ENCODE peak calls at places on chromosomes 2 and 18, in five cellular contexts. One of them, this sample, is unnamed.
A peak's percentile ranks its signal among the peaks of the same experiment; 100 is the strongest.

GRCh38 chr18:75478996-75479870 is 51.7 kb upstream of the SMIM21 start:
- DNase-seq in HCT116: peak; percentile 51
- DNase-seq in transverse colon: no peak
- DNase-seq in left ventricle myocardium inferior: no peak
- DNase-seq in astrocyte: peak; percentile 37
- DNase-seq in this sample: no peak

GRCh38 chr2:28906376-28906775 is 11.9 kb downstream of the WDR43 start:
- DNase-seq in HCT116: no peak
- DNase-seq in transverse colon: no peak
- DNase-seq in left ventricle myocardium inferior: no peak
- DNase-seq in astrocyte: no peak
- DNase-seq in this sample: no peak

GRCh38 chr2:207142461-207142860 is 23.3 kb downstream of the KLF7 start:
- DNase-seq in HCT116: no peak
- DNase-seq in transverse colon: no peak
- DNase-seq in left ventricle myocardium inferior: no peak
- DNase-seq in astrocyte: no peak
- DNase-seq in this sample: no peak

GRCh38 chr2:157898591-157898996 is 22.5 kb upstream of the ACVR1 start:
- DNase-seq in HCT116: peak; percentile 56
- DNase-seq in transverse colon: no peak
- DNase-seq in left ventricle myocardium inferior: no peak
- DNase-seq in astrocyte: peak; percentile 95
- DNase-seq in this sample: no peak

GRCh38 chr18:37489998-37490397 is 75.6 kb downstream of the CELF4 start:
- DNase-seq in HCT116: no peak
- DNase-seq in transverse colon: no peak
- DNase-seq in left ventricle myocardium inferior: no peak
- DNase-seq in astrocyte: no peak
- DNase-seq in this sample: no peak

GRCh38 chr2:175233135-175233719 is 51.7 kb upstream of the ATP5MC3 start:
- DNase-seq in HCT116: no peak
- DNase-seq in transverse colon: no peak
- DNase-seq in left ventricle myocardium inferior: no peak
- DNase-seq in astrocyte: peak; percentile 49
- DNase-seq in this sample: no peak

GRCh38 chr2:60706021-60706420 is 50.0 kb upstream of the PAPOLG start:
- DNase-seq in HCT116: no peak
- DNase-seq in transverse colon: no peak
- DNase-seq in left ventricle myocardium inferior: no peak
- DNase-seq in astrocyte: peak; percentile 78
- DNase-seq in this sample: no peak

GRCh38 chr2:205686231-205687017 is 4.1 kb downstream of the NRP2 start:
- DNase-seq in HCT116: no peak
- DNase-seq in transverse colon: no peak
- DNase-seq in left ventricle myocardium inferior: no peak
- DNase-seq in astrocyte: no peak
- DNase-seq in this sample: no peak

GRCh38 chr2:163465440-163465839 is 270.4 kb downstream of the FIGN start:
- DNase-seq in HCT116: no peak
- DNase-seq in transverse colon: no peak
- DNase-seq in left ventricle myocardium inferior: no peak
- DNase-seq in astrocyte: no peak
- DNase-seq in this sample: no peak

GRCh38 chr2:3692375-3692774 is 11.0 kb upstream of the DCDC2C start:
- DNase-seq in HCT116: peak; percentile 51
- DNase-seq in transverse colon: no peak
- DNase-seq in left ventricle myocardium inferior: no peak
- DNase-seq in astrocyte: no peak
- DNase-seq in this sample: no peak

GRCh38 chr2:168189835-168190426 is 57.5 kb downstream of the STK39 start:
- DNase-seq in HCT116: peak; percentile 76
- DNase-seq in transverse colon: peak; percentile 35
- DNase-seq in left ventricle myocardium inferior: no peak
- DNase-seq in astrocyte: peak; percentile 83
- DNase-seq in this sample: no peak

GRCh38 chr18:57441395-57441794 is 6.2 kb downstream of the ONECUT2 start:
- DNase-seq in HCT116: no peak
- DNase-seq in transverse colon: no peak
- DNase-seq in left ventricle myocardium inferior: no peak
- DNase-seq in astrocyte: peak; percentile 10
- DNase-seq in this sample: no peak

DNA sequence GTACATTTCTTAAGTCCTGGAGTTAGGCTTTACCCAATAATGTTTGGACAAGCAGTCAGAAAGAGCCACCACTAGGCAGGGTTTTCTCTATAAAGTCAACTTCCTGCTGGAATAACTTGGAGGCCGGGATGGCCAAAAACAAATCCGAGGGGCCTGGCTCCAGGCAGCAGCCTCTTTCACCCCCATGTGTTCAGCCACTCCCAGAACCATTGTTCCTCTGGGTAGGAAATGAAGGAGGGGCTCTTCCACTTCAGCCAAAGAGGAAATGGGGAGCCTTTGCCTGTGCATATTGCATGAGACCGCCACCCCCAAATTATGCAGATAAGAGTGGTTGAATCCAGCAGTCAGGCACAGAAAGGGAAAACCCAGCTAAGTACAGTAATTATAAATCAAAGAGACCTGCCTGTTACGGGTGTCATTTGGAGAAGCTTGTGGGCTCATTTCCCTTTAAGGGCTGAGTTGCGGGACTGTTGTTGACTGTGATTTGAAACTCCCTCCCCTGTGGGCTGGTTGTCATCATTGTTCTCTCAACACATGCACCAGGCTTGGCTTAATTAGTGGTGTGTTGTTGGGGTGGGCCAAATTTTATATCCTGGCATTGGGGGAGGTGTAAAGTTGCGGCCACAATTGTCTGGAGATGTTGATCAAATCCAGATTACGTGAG is 212.8 kb upstream of the SOX11 start:
- DNase-seq in HCT116: no peak
- DNase-seq in transverse colon: no peak
- DNase-seq in left ventricle myocardium inferior: no peak
- DNase-seq in astrocyte: no peak
- DNase-seq in this sample: no peak
- H3K27ac ChIP-seq in HCT116: no peak overlapping the region
- H3K27ac ChIP-seq in transverse colon: no peak overlapping the region
- H3K27ac ChIP-seq in left ventricle myocardium inferior: peak overlapping the region; percentile 56
- H3K27ac ChIP-seq in astrocyte: no peak overlapping the region
- H3K27ac ChIP-seq in this sample: no peak overlapping the region

DNA sequence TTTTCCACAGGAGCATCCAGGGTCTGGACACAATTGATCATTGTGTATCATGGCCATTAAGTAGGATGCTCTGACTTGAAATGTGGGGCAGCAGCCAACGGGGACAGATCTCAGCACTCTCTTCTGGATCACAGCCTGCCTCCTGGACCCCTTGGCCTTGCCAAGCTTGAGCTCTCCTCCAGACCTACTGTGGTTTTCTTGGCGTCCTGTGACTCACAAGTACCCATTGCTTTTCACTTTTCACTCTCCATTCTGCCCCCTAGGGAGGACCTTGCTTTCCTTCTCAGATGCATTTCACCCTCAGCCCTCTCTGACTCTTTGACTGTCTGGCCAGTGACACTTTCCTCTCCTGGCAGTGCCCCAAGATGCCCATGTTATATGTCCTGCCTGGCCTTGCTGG is 203.2 kb downstream of the INSIG2 start:
- DNase-seq in HCT116: no peak
- DNase-seq in transverse colon: no peak
- DNase-seq in left ventricle myocardium inferior: no peak
- DNase-seq in astrocyte: peak; percentile 24
- DNase-seq in this sample: no peak
- H3K4me1 ChIP-seq in HCT116: no peaks in the 10 kb centered on the region
- H3K4me1 ChIP-seq in transverse colon: no peaks in the 10 kb centered on the region
- H3K4me1 ChIP-seq in left ventricle myocardium inferior: no peaks in the 10 kb centered on the region
- H3K4me1 ChIP-seq in astrocyte: no peaks in the 10 kb centered on the region
- H3K4me1 ChIP-seq in this sample: no peaks in the 10 kb centered on the region

DNA sequence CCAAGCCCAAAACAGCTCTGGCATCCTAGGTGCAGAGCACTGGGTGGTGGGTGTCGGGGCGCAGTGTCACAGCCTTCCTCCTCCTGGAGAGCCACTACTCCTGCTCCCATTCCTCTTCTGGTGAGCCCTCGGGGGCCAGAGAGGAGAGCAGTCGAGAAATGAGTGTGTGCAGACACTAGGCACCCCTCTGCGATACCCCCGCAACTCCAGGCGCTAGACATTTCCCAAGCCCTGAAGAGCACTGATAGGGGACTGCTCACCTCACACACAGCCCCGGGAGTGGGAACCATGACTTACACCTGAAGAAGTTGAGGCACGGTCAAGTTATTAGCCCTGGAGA is 54.2 kb downstream of the FAM168B start:
- DNase-seq in HCT116: no peak
- DNase-seq in transverse colon: no peak
- DNase-seq in left ventricle myocardium inferior: no peak
- DNase-seq in astrocyte: no peak
- DNase-seq in this sample: no peak
- H3K27ac ChIP-seq in HCT116: no peak overlapping the region
- H3K27ac ChIP-seq in transverse colon: no peak overlapping the region
- H3K27ac ChIP-seq in left ventricle myocardium inferior: no peak overlapping the region
- H3K27ac ChIP-seq in astrocyte: no peak overlapping the region
- H3K27ac ChIP-seq in this sample: no peak overlapping the region

GRCh38 chr18:65035701-65036100 is 715.1 kb upstream of the CDH7 start:
- DNase-seq in HCT116: no peak
- DNase-seq in transverse colon: no peak
- DNase-seq in left ventricle myocardium inferior: no peak
- DNase-seq in astrocyte: no peak
- DNase-seq in this sample: no peak

GRCh38 chr18:65039578-65039977 is 711.2 kb upstream of the CDH7 start:
- DNase-seq in HCT116: no peak
- DNase-seq in transverse colon: no peak
- DNase-seq in left ventricle myocardium inferior: no peak
- DNase-seq in astrocyte: no peak
- DNase-seq in this sample: no peak
- H3K4me1 ChIP-seq in HCT116: no peaks in the 10 kb centered on the region
- H3K4me1 ChIP-seq in transverse colon: no peaks in the 10 kb centered on the region
- H3K4me1 ChIP-seq in left ventricle myocardium inferior: no peaks in the 10 kb centered on the region
- H3K4me1 ChIP-seq in astrocyte: no peaks in the 10 kb centered on the region
- H3K4me1 ChIP-seq in this sample: no peaks in the 10 kb centered on the region

GRCh38 chr2:43345391-43345813 is 119.0 kb upstream of the ZFP36L2 start:
- DNase-seq in HCT116: no peak
- DNase-seq in transverse colon: no peak
- DNase-seq in left ventricle myocardium inferior: peak; percentile 41
- DNase-seq in astrocyte: peak; percentile 47
- DNase-seq in this sample: no peak
- H3K27ac ChIP-seq in HCT116: no peak overlapping the region
- H3K27ac ChIP-seq in transverse colon: peak overlapping the region; percentile 74
- H3K27ac ChIP-seq in left ventricle myocardium inferior: peak overlapping the region; percentile 89
- H3K27ac ChIP-seq in astrocyte: no peak overlapping the region
- H3K27ac ChIP-seq in this sample: no peak overlapping the region

This sample was measured in effector memory CD4-positive, alpha-beta T cell.